ENCODE peak calls at places on chromosomes 16 and 17, in eight cellular contexts. D is choroid plexus epithelial cell, U is fibroblast of pulmonary artery, B is coronary artery, K is progenitor cell of endocrine pancreas, X is neural progenitor cell, J is kidney, S is cardiac muscle cell. W is an unnamed sample.

GRCh38 chr17:49217651-49218413 is 7.3 kb downstream of the ABI3 start:
- DNase-seq in X (no peak), D (no peak), B (no peak), K (no peak), U (no peak), J (peak; percentile 71), S (no peak), W (peak; percentile 68)

GRCh38 chr17:44004761-44005526 is 522 bp downstream of the NAGS start:
- DNase-seq in K (no peak), J (peak; percentile 82), U (no peak), X (peak; percentile 58), B (no peak), D (no peak), S (no peak), W (no peak)

GRCh38 chr17:73548620-73549311 is 95.5 kb downstream of the SDK2 start:
- DNase-seq in X (no peak), S (no peak), D (no peak), B (no peak), K (no peak), U (no peak), J (no peak), W (no peak)

GRCh38 chr16:88773812-88774291 is 11.2 kb downstream of the PIEZO1 start:
- DNase-seq in U (peak; percentile 63), K (no peak), X (peak; percentile 68), B (no peak), J (no peak), S (peak; percentile 42), D (peak; percentile 43), W (no peak)

GRCh38 chr17:77204531-77204930 is 63.8 kb downstream of the SEC14L1 start:
- DNase-seq in J (no peak), U (no peak), D (no peak), K (no peak), B (no peak), X (no peak), S (no peak), W (no peak)

GRCh38 chr16:75026892-75027391 is 28.1 kb downstream of the ZNRF1 start:
- DNase-seq in J (no peak), D (peak; percentile 48), B (no peak), U (peak; percentile 35), K (no peak), X (no peak), S (peak; percentile 74), W (no peak)

GRCh38 chr16:86507173-86508027 is 2.9 kb upstream of the FOXF1 start:
- DNase-seq in S (no peak), B (no peak), X (no peak), K (no peak), D (no peak), U (no peak), J (no peak), W (no peak)

GRCh38 chr16:11236855-11237254 is 19.1 kb downstream of the SOCS1 start:
- DNase-seq in S (peak; percentile 58), B (no peak), D (peak; percentile 41), K (no peak), J (no peak), U (peak; percentile 50), X (no peak), W (no peak)

GRCh38 chr16:11667824-11668589 is at the start of gene SNN:
- DNase-seq in B (no peak), J (peak; percentile 96), U (peak; percentile 77), D (peak; percentile 83), X (peak; percentile 96), K (peak; percentile 82), S (peak; percentile 91), W (peak; percentile 72)

GRCh38 chr16:68284847-68285246 is 20.5 kb downstream of the SLC7A6 start:
- DNase-seq in B (no peak), X (no peak), D (no peak), S (no peak), J (no peak), K (no peak), U (no peak), W (no peak)

DNA sequence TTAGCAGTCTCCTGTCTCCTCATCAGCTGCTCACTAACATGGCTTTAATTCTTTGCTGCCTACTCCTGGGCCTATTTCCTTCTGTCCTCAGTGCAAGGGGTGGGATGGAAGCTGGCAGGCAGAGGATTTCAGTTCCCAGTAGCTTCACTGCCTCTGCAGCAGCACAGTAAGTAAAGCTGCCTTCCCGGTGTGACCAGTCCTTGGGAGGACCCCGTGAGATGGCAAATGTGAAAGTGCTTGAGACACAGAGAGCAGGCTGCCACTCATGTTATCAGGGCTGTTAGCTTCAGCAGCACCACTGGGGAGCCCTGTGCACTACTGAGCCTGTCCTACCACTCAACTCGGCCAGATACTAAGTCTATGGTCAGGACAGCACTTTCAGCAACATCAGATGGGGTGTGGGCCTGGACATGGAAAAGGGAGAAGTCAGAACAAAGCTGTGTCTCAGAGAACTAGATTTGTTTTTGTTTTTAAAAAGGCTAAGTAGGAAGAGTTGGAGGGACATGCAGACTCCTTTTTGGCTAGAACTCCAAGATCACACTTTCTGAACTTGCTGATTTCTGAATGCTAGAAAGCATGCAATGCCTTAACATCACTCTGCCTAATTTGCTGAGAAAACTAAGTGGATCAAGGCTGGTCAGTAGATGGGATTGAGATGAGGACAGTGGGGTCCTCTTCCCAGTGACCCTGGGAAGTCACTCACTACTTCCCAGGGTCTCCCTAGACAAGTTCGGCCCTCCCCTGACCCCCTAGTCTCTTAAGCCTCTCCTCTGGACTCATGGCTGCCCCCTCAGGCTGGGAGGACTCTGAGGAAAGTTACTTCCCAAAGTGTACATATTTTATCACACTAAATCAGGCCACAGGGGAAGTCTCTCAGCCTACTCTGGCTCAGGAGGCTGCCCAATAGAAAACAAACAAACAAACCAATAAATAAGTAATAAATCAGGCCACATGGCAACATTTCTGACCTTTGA is 1.1 kb downstream of the ACSF2 start:
- DNase-seq in X (peak; percentile 35), D (peak; percentile 40), J (no peak), B (no peak), S (peak; percentile 33), K (no peak), U (peak; percentile 31), W (no peak)
- TF ChIP-seq CTCF in X (peak; percentile 29), D (peak; percentile 38), J (no peak), B (no peak), S (peak; percentile 22), K (peak; percentile 36), U (peak; percentile 18), W (no peak)

GRCh38 chr17:58338454-58338841 is 9.9 kb upstream of the TSPOAP1 start:
- DNase-seq in B (no peak), K (no peak), X (no peak), J (no peak), U (no peak), S (peak; percentile 21), D (no peak), W (no peak)
- TF ChIP-seq CTCF in B (no peak), K (no peak), X (peak; percentile 13), J (no peak), U (no peak), S (no peak), D (no peak), W (no peak)

DNA sequence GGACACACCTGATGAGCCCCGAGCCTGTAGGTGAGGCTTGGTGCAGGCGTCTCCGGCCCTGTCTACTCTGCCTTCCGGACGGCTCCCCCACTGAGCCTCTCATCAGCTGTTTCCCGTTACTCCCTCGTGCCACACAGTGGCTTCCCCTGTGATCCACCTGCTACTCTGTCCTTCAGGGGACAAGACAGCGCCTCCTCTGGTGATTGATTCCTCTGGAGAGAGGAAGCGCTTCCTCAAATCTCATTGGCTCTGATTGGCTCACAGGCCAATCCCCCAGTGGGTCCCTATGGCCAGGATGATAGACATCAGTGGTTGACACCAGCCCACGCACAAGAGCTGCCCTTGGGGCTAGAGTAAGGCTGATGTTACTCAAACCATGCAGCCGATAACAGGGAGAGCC is 24.0 kb downstream of the RNF213 start:
- DNase-seq in J (peak; percentile 28), S (no peak), X (peak; percentile 63), B (no peak), U (no peak), K (no peak), D (no peak), W (no peak)
- TF ChIP-seq CTCF in J (no peak), S (no peak), X (peak; percentile 46), B (no peak), U (no peak), K (no peak), D (peak; percentile 11), W (no peak)

DNA sequence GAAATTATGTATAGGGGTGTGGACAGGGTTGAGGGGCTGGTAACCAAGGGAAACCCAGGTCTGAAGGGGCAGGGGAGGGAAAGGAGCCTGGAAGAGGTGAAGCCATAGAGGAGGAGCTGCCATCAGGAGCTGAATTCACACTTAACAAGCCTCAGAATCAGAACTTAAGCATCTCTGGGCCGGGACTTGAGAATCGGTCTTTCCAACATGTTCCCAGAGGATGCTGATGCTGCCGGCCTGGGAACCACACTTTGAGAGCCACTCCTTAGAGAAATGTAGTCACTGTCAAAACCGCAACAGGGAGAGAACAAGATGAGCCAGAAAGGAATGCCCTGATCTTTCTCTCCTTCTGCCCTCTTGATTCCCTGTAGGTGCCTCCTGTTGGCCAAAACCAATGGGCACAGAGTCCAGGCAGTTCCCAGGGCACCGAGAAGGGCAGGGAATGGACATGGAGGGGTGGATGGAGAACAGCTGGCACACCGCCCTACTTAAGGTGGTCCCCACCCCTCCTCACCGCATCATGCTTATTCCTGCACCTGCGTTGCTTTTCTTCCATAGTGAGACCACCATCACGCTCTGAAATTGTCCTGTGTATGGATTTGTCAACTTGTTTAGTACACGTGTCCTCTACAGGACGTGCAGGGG is 88.5 kb downstream of the GSG1L start:
- DNase-seq in K (no peak), B (peak; percentile 33), D (no peak), U (no peak), S (no peak), J (no peak), X (no peak), W (no peak)
- TF ChIP-seq CTCF in K (no peak), B (no peak), D (no peak), U (no peak), S (no peak), J (no peak), X (no peak), W (no peak)